ENCODE peak calls at places on chromosomes 12 and 14, in six cellular contexts. D, Q, C, M, I and X are unnamed samples.

GRCh38 chr14:50001146-50001998 is 108.5 kb downstream of the ARF6 start:
- DNase-seq in D (no peak), Q (no peak), C (peak; percentile 61), M (peak; percentile 58), I (peak; percentile 86), X (peak; percentile 62)

GRCh38 chr14:74941676-74942097 is 13.7 kb downstream of the PGF start:
- DNase-seq in D (peak; percentile 53), Q (no peak), C (no peak), M (peak; percentile 56), I (no peak), X (peak; percentile 84)

GRCh38 chr14:71135496-71135895 is 228.2 kb downstream of the PCNX1 start:
- DNase-seq in D (no peak), Q (no peak), C (no peak), M (no peak), I (no peak), X (no peak)

GRCh38 chr12:117457189-117457588 is 95.8 kb upstream of the NOS1 start:
- DNase-seq in D (no peak), Q (no peak), C (no peak), M (no peak), I (no peak), X (no peak)

GRCh38 chr14:99233222-99234035 is 38.6 kb downstream of the BCL11B start:
- DNase-seq in D (no peak), Q (no peak), C (no peak), M (no peak), I (no peak), X (no peak)

GRCh38 chr12:48998497-48999353 is 450 bp downstream of the DDN start:
- DNase-seq in D (no peak), Q (no peak), C (peak; percentile 60), M (peak; percentile 36), I (no peak), X (peak; percentile 75)

GRCh38 chr12:120599672-120600537 is 18.7 kb upstream of the POP5 start:
- DNase-seq in D (no peak), Q (no peak), C (no peak), M (no peak), I (no peak), X (no peak)

GRCh38 chr14:40870252-40870651 is 736.4 kb upstream of the LRFN5 start:
- DNase-seq in D (no peak), Q (no peak), C (no peak), M (no peak), I (no peak), X (no peak)

GRCh38 chr14:50469982-50470381 is 62.4 kb downstream of the MAP4K5 start:
- DNase-seq in D (no peak), Q (no peak), C (no peak), M (no peak), I (no peak), X (no peak)

GRCh38 chr12:39892146-39892545 is 213.7 kb downstream of the SLC2A13 start:
- DNase-seq in D (no peak), Q (no peak), C (no peak), M (no peak), I (no peak), X (peak; percentile 60)

GRCh38 chr12:87274594-87275245 is 754.5 kb downstream of the C12orf50 start:
- DNase-seq in D (peak; percentile 47), Q (no peak), C (peak; percentile 42), M (no peak), I (no peak), X (peak; percentile 42)

GRCh38 chr12:57127101-57127709 is 1.1 kb upstream of the LRP1 start:
- DNase-seq in D (no peak), Q (no peak), C (peak; percentile 79), M (peak; percentile 88), I (peak; percentile 84), X (peak; percentile 59)

GRCh38 chr12:65229441-65229840 is 49.0 kb upstream of the MSRB3 start:
- DNase-seq in D (peak; percentile 55), Q (no peak), C (no peak), M (no peak), I (no peak), X (no peak)

GRCh38 chr14:38120109-38120508 is 87.6 kb upstream of the SSTR1 start:
- DNase-seq in D (no peak), Q (no peak), C (no peak), M (no peak), I (no peak), X (no peak)

GRCh38 chr12:55847033-55847432 is 4.3 kb upstream of the MMP19 start:
- DNase-seq in D (peak; percentile 25), Q (no peak), C (no peak), M (no peak), I (no peak), X (peak; percentile 79)

GRCh38 chr14:24365600-24366374 is 2.2 kb upstream of the NFATC4 start:
- DNase-seq in D (peak; percentile 97), Q (peak; percentile 38), C (peak; percentile 86), M (no peak), I (peak; percentile 93), X (peak; percentile 94)

GRCh38 chr14:102998393-102998792 is 59.0 kb downstream of the CDC42BPB start:
- DNase-seq in D (no peak), Q (no peak), C (no peak), M (no peak), I (no peak), X (peak; percentile 12)

GRCh38 chr12:52942056-52942913 is 6.6 kb upstream of the KRT18 start:
- DNase-seq in D (no peak), Q (no peak), C (no peak), M (no peak), I (no peak), X (no peak)

GRCh38 chr12:52444647-52445595 is 7.0 kb downstream of the KRT6B start:
- DNase-seq in D (no peak), Q (no peak), C (no peak), M (no peak), I (no peak), X (no peak)

GRCh38 chr14:104150201-104151027 is 12.0 kb downstream of the KIF26A start:
- DNase-seq in D (no peak), Q (no peak), C (peak; percentile 40), M (no peak), I (no peak), X (peak; percentile 65)

GRCh38 chr12:116455540-116456306 is 103.5 kb upstream of the MAP1LC3B2 start:
- DNase-seq in D (peak; percentile 98), Q (no peak), C (peak; percentile 93), M (peak; percentile 74), I (no peak), X (peak; percentile 32)

GRCh38 chr12:52918351-52918750 is 13.5 kb upstream of the KRT8 start:
- DNase-seq in D (no peak), Q (no peak), C (no peak), M (no peak), I (no peak), X (no peak)

GRCh38 chr12:32486158-32486557 is 86.8 kb downstream of the FGD4 start:
- DNase-seq in D (peak; percentile 85), Q (no peak), C (no peak), M (no peak), I (no peak), X (no peak)

GRCh38 chr12:113664224-113664681 is 192.6 kb upstream of the LHX5 start:
- DNase-seq in D (no peak), Q (no peak), C (no peak), M (peak; percentile 45), I (no peak), X (no peak)
- TF ChIP-seq MYC in D (no peak), Q (no peak), C (no peak), M (no peak), I (no peak), X (no peak)

GRCh38 chr14:73567365-73567764 is 1.6 kb upstream of the ACOT2 start:
- DNase-seq in D (no peak), Q (no peak), C (no peak), M (no peak), I (peak; percentile 7), X (no peak)

GRCh38 chr14:73567951-73568885 is 795 bp upstream of the ACOT2 start:
- DNase-seq in D (peak; percentile 4), Q (no peak), C (no peak), M (no peak), I (peak; percentile 46), X (no peak)
- TF ChIP-seq MYC in D (no peak), Q (no peak), C (no peak), M (no peak), I (no peak), X (no peak)

GRCh38 chr12:3743803-3744202 is 9.1 kb downstream of the CRACR2A start:
- DNase-seq in D (no peak), Q (peak; percentile 39), C (no peak), M (no peak), I (no peak), X (no peak)
- TF ChIP-seq MYC in D (no peak), Q (no peak), C (no peak), M (no peak), I (no peak), X (no peak)

DNA sequence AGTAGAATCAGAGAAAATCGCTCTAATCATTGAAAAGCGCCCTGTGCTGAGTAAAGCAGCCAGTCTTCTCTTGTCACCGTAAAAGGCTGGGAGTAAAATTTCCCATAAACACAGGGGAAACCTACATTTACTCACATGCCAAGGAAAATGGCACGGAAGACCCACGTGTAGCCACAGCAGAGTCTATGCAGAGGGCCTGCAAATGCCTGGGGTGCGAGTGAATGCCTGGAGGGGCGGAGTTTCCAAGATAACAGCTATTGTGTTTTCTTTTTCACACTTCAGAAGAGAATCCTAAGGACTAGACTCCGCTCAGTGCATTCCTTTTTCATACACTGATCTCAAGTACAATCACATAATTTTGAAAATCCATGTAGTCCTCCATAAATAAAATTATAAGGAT is 159.9 kb upstream of the FOXN3 start:
- DNase-seq in D (no peak), Q (no peak), C (no peak), M (peak; percentile 5), I (no peak), X (no peak)
- TF ChIP-seq MYC in D (no peak), Q (no peak), C (no peak), M (no peak), I (no peak), X (no peak)